ENCODE peak calls at places on chromosomes 4 and X, in four cellular contexts. U is endodermal cell, D is NT2/D1, F is fibroblast of lung. S is an unnamed sample. For H3K36me3 and H3K9me3, the result is how much of the 10 kb centered on the place peaks cover.

GRCh38 chr4:73343432-73343831 is 60.7 kb upstream of the ALB start:
- DNase-seq in F (peak), U (peak), D (no peak), S (no peak)

GRCh38 chrX:144946696-144947095 is 300.6 kb upstream of the SPANXN1 start:
- DNase-seq in D (no peak), F (no peak), U (no peak), S (no peak)

GRCh38 chr4:8378776-8379175 is 61.7 kb downstream of the ACOX3 start:
- DNase-seq in D (no peak), U (no peak), F (no peak), S (no peak)

GRCh38 chr4:70902577-70903281 is 560 bp downstream of the MOB1B start:
- DNase-seq in D (no peak), F (no peak), U (no peak), S (no peak)

GRCh38 chrX:3159995-3160715 is 118.9 kb downstream of the ARSF start:
- DNase-seq in D (no peak), U (no peak), F (no peak), S (no peak)

GRCh38 chr4:74293558-74293957 is 14.7 kb upstream of the EPGN start:
- DNase-seq in F (peak), U (no peak), D (no peak), S (no peak)

GRCh38 chr4:41791557-41791956 is 43.0 kb upstream of the PHOX2B start:
- DNase-seq in U (no peak), D (no peak), F (no peak), S (no peak)

GRCh38 chr4:98627477-98627876 is 30.9 kb downstream of the TSPAN5 start:
- DNase-seq in U (no peak), F (peak), D (no peak), S (no peak)

GRCh38 chrX:1433646-1434357 is 18.9 kb downstream of the ASMTL start:
- DNase-seq in F (no peak), D (no peak), U (peak), S (no peak)
- H3K36me3 ChIP-seq in F (under half), D (half or more), U (under half), S (under half)

DNA sequence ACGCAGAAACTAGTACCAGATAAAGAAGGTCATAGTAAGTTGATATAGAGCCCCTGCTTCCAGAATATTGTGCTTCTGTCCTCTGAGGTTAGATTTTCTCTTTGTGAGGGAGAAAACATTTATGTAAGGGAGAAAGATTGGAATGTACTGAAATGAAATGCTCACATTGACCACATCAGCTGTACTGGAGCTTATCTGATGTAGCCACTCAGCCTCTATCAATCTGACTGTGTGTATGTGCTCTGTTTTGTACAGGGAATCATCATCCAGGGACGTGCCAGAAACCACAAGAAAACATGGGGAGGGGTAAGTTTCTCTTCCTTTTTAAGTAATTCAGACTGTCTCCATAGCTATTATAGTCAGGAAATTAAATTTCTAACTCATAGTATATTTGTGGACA is 56.8 kb downstream of the PRRG1 start:
- DNase-seq in D (no peak), F (peak), U (no peak), S (no peak)
- H3K4me3 ChIP-seq in D (no peak), F (no peak), U (no peak), S (no peak)

GRCh38 chr4:374298-375160 is 36.9 kb downstream of the ZNF141 start:
- DNase-seq in D (no peak), U (no peak), F (no peak), S (no peak)
- H3K9me3 ChIP-seq in D (half or more), U (half or more), F (under half), S (under half)

GRCh38 chr4:102608190-102608589 is 107.0 kb downstream of the NFKB1 start:
- DNase-seq in D (no peak), F (peak), U (no peak), S (no peak)

GRCh38 chr4:102604222-102604940 is 103.2 kb downstream of the NFKB1 start:
- DNase-seq in F (no peak), U (no peak), D (no peak), S (no peak)

GRCh38 chr4:102610007-102610406 is 108.8 kb downstream of the NFKB1 start:
- DNase-seq in D (no peak), F (no peak), U (no peak), S (no peak)

GRCh38 chr4:102606261-102606660 is 105.1 kb downstream of the NFKB1 start:
- DNase-seq in U (no peak), D (no peak), F (no peak), S (no peak)

DNA sequence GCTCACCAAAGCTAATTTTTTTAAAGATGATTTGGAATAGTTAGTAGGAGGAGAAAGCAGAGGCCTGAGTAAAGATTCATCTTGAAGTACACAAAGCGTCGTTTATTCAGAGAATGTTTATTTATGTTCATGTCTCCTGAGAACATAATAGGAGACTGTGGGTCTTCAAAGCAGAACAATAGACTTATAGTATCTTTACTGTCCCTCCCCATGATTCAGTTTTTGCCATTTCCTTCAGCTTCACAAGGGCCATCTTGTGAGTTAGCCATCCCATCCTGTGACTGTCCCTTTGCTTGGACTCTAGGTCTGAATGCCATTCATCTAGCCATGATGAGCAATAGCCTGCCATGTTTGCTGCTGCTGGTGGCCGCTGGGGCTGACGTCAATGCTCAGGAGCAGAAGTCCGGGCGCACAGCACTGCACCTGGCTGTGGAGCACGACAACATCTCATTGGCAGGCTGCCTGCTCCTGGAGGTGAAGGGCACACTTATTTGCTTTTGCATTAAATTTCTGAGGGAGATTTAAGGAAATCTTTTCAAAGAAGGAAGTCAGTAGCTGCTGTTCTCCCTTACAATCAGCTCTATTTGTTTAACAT is 105.8 kb downstream of the NFKB1 start:
- DNase-seq in D (no peak), F (no peak), U (no peak), S (no peak)
- H3K36me3 ChIP-seq in D (under half), F (under half), U (under half), S (under half)

GRCh38 chr4:85808864-85809263 is 333.9 kb downstream of the ARHGAP24 start:
- DNase-seq in U (no peak), F (no peak), D (no peak), S (no peak)

GRCh38 chr4:85807247-85807915 is 332.4 kb downstream of the ARHGAP24 start:
- DNase-seq in U (no peak), D (no peak), F (peak), S (peak)

GRCh38 chr4:85806346-85806745 is 331.4 kb downstream of the ARHGAP24 start:
- DNase-seq in D (no peak), F (no peak), U (no peak), S (no peak)

GRCh38 chr4:85803846-85804245 is 328.9 kb downstream of the ARHGAP24 start:
- DNase-seq in D (no peak), F (no peak), U (no peak), S (no peak)

GRCh38 chr4:85808104-85808503 is 333.2 kb downstream of the ARHGAP24 start:
- DNase-seq in U (no peak), D (no peak), F (no peak), S (no peak)
- H3K4me3 ChIP-seq in U (no peak), D (no peak), F (no peak), S (no peak)

S was measured in MG63.